ENCODE peak calls at places on chromosomes 16 and 17, in nine cellular contexts. One of them, this sample, is unnamed.
A peak's percentile ranks its signal among the peaks of the same experiment; 100 is the strongest.

GRCh38 chr17:49553676-49554335 is 21.9 kb upstream of the NXPH3 start:
- DNase-seq in heart left ventricle: no peak
- DNase-seq in HCT116: no peak
- DNase-seq in endodermal cell: no peak
- DNase-seq in lower lobe of right lung: no peak
- DNase-seq in right cardiac atrium: no peak
- DNase-seq in A549: no peak
- DNase-seq in psoas muscle: no peak
- DNase-seq in neuronal stem cell: no peak
- DNase-seq in this sample: no peak

GRCh38 chr17:72123964-72124791 is 3.4 kb downstream of the SOX9 start:
- DNase-seq in heart left ventricle: no peak
- DNase-seq in HCT116: no peak
- DNase-seq in endodermal cell: peak; percentile 83
- DNase-seq in lower lobe of right lung: no peak
- DNase-seq in right cardiac atrium: peak; percentile 61
- DNase-seq in A549: no peak
- DNase-seq in psoas muscle: no peak
- DNase-seq in neuronal stem cell: no peak
- DNase-seq in this sample: no peak

GRCh38 chr17:30344283-30345088 is 10.6 kb upstream of the TMIGD1 start:
- DNase-seq in heart left ventricle: peak; percentile 52
- DNase-seq in HCT116: no peak
- DNase-seq in endodermal cell: no peak
- DNase-seq in lower lobe of right lung: peak; percentile 68
- DNase-seq in right cardiac atrium: peak; percentile 69
- DNase-seq in A549: no peak
- DNase-seq in psoas muscle: no peak
- DNase-seq in neuronal stem cell: no peak
- DNase-seq in this sample: peak; percentile 36

GRCh38 chr17:77315551-77316190 is 174.9 kb downstream of the SEC14L1 start:
- DNase-seq in heart left ventricle: no peak
- DNase-seq in HCT116: no peak
- DNase-seq in endodermal cell: peak; percentile 67
- DNase-seq in lower lobe of right lung: peak; percentile 70
- DNase-seq in right cardiac atrium: no peak
- DNase-seq in A549: no peak
- DNase-seq in psoas muscle: no peak
- DNase-seq in neuronal stem cell: no peak
- DNase-seq in this sample: no peak

GRCh38 chr17:33154869-33155455 is 138.1 kb downstream of the ASIC2 start:
- DNase-seq in heart left ventricle: no peak
- DNase-seq in HCT116: no peak
- DNase-seq in endodermal cell: peak; percentile 62
- DNase-seq in lower lobe of right lung: no peak
- DNase-seq in right cardiac atrium: no peak
- DNase-seq in A549: no peak
- DNase-seq in psoas muscle: no peak
- DNase-seq in neuronal stem cell: no peak
- DNase-seq in this sample: no peak

GRCh38 chr17:76199466-76199865 is 40.8 kb downstream of the RNF157 start:
- DNase-seq in heart left ventricle: no peak
- DNase-seq in HCT116: no peak
- DNase-seq in endodermal cell: no peak
- DNase-seq in lower lobe of right lung: no peak
- DNase-seq in right cardiac atrium: no peak
- DNase-seq in A549: no peak
- DNase-seq in psoas muscle: no peak
- DNase-seq in neuronal stem cell: no peak
- DNase-seq in this sample: no peak

GRCh38 chr17:83096401-83097220 is 17.2 kb downstream of the METRNL start:
- DNase-seq in heart left ventricle: no peak
- DNase-seq in HCT116: no peak
- DNase-seq in endodermal cell: no peak
- DNase-seq in lower lobe of right lung: peak; percentile 73
- DNase-seq in right cardiac atrium: no peak
- DNase-seq in A549: no peak
- DNase-seq in psoas muscle: no peak
- DNase-seq in neuronal stem cell: no peak
- DNase-seq in this sample: no peak

GRCh38 chr16:75591001-75591852 is 25.0 kb downstream of the GABARAPL2 start:
- DNase-seq in heart left ventricle: peak; percentile 85
- DNase-seq in HCT116: no peak
- DNase-seq in endodermal cell: no peak
- DNase-seq in lower lobe of right lung: no peak
- DNase-seq in right cardiac atrium: peak; percentile 80
- DNase-seq in A549: no peak
- DNase-seq in psoas muscle: peak; percentile 50
- DNase-seq in neuronal stem cell: no peak
- DNase-seq in this sample: peak; percentile 69

GRCh38 chr17:74892013-74892841 is 1.2 kb downstream of the FADS6 start:
- DNase-seq in heart left ventricle: no peak
- DNase-seq in HCT116: no peak
- DNase-seq in endodermal cell: peak; percentile 62
- DNase-seq in lower lobe of right lung: no peak
- DNase-seq in right cardiac atrium: no peak
- DNase-seq in A549: no peak
- DNase-seq in psoas muscle: no peak
- DNase-seq in neuronal stem cell: no peak
- DNase-seq in this sample: no peak

GRCh38 chr17:81534157-81535006 is 6.2 kb downstream of the FSCN2 start:
- DNase-seq in heart left ventricle: no peak
- DNase-seq in HCT116: no peak
- DNase-seq in endodermal cell: no peak
- DNase-seq in lower lobe of right lung: no peak
- DNase-seq in right cardiac atrium: peak; percentile 48
- DNase-seq in A549: no peak
- DNase-seq in psoas muscle: no peak
- DNase-seq in neuronal stem cell: no peak
- DNase-seq in this sample: no peak

GRCh38 chr16:68259007-68259406 is 5.3 kb upstream of the SLC7A6 start:
- DNase-seq in heart left ventricle: no peak
- DNase-seq in HCT116: no peak
- DNase-seq in endodermal cell: no peak
- DNase-seq in lower lobe of right lung: no peak
- DNase-seq in right cardiac atrium: peak; percentile 41
- DNase-seq in A549: no peak
- DNase-seq in psoas muscle: no peak
- DNase-seq in neuronal stem cell: no peak
- DNase-seq in this sample: no peak

GRCh38 chr17:30554839-30555751 is 77.9 kb downstream of the GOSR1 start:
- DNase-seq in heart left ventricle: no peak
- DNase-seq in HCT116: peak; percentile 10
- DNase-seq in endodermal cell: peak; percentile 93
- DNase-seq in lower lobe of right lung: peak; percentile 37
- DNase-seq in right cardiac atrium: no peak
- DNase-seq in A549: no peak
- DNase-seq in psoas muscle: no peak
- DNase-seq in neuronal stem cell: no peak
- DNase-seq in this sample: no peak

GRCh38 chr17:8740486-8740885 is 4.2 kb downstream of the CCDC42 start:
- DNase-seq in heart left ventricle: no peak
- DNase-seq in HCT116: no peak
- DNase-seq in endodermal cell: peak; percentile 88
- DNase-seq in lower lobe of right lung: no peak
- DNase-seq in right cardiac atrium: no peak
- DNase-seq in A549: no peak
- DNase-seq in psoas muscle: no peak
- DNase-seq in neuronal stem cell: no peak
- DNase-seq in this sample: no peak

GRCh38 chr16:49500211-49500610 is 126.6 kb downstream of the C16orf78 start:
- DNase-seq in heart left ventricle: no peak
- DNase-seq in HCT116: no peak
- DNase-seq in endodermal cell: no peak
- DNase-seq in lower lobe of right lung: no peak
- DNase-seq in right cardiac atrium: no peak
- DNase-seq in A549: no peak
- DNase-seq in psoas muscle: no peak
- DNase-seq in neuronal stem cell: no peak
- DNase-seq in this sample: no peak

GRCh38 chr17:63024201-63024600 is 58.2 kb downstream of the TANC2 start:
- DNase-seq in heart left ventricle: no peak
- DNase-seq in HCT116: no peak
- DNase-seq in endodermal cell: no peak
- DNase-seq in lower lobe of right lung: no peak
- DNase-seq in right cardiac atrium: no peak
- DNase-seq in A549: no peak
- DNase-seq in psoas muscle: no peak
- DNase-seq in neuronal stem cell: no peak
- DNase-seq in this sample: no peak

DNA sequence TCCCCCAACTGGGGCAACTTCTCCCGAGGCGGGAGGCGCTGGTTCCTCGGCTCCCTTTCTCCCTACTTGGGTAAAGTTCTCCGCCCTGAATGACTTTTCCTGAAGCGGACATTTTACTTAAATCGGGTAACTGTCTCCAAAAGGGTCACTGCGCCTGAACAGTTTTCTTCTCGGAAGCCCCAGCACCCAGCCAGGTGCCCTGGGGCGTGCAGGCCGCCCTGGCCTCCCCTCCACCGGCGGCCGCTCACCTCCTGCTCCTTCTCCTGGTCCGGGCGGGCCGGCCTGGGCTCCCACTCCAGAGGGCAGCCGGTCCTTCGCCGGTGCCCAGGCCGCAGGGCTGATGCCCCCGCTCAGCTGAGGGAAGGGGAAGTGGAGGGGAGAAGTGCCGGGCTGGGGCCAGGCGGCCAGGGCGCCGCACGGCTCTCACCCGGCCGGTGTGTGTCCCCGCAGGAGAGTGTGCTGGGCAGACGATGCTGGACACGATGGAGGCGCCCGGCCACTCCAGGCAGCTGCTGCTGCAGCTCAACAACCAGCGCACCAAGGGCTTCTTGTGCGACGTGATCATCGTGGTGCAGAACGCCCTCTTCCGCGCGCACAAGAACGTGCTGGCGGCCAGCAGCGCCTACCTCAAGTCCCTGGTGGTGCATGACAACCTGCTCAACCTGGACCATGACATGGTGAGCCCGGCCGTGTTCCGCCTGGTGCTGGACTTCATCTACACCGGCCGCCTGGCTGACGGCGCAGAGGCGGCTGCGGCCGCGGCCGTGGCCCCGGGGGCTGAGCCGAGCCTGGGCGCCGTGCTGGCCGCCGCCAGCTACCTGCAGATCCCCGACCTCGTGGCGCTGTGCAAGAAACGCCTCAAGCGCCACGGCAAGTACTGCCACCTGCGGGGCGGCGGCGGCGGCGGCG is 1.6 kb downstream of the HIC1 start:
- DNase-seq in heart left ventricle: peak; percentile 54
- DNase-seq in HCT116: no peak
- DNase-seq in endodermal cell: peak; percentile 88
- DNase-seq in lower lobe of right lung: peak; percentile 60
- DNase-seq in right cardiac atrium: peak; percentile 80
- DNase-seq in A549: no peak
- DNase-seq in psoas muscle: peak; percentile 36
- DNase-seq in neuronal stem cell: no peak
- DNase-seq in this sample: no peak
- H3K4me3 ChIP-seq in heart left ventricle: peak overlapping the region; percentile 82
- H3K4me3 ChIP-seq in HCT116: no peak overlapping the region
- H3K4me3 ChIP-seq in endodermal cell: no peak overlapping the region
- H3K4me3 ChIP-seq in lower lobe of right lung: peak overlapping the region; percentile 67
- H3K4me3 ChIP-seq in right cardiac atrium: peak overlapping the region; percentile 81
- H3K4me3 ChIP-seq in A549: no peak overlapping the region
- H3K4me3 ChIP-seq in psoas muscle: peak overlapping the region; percentile 74
- H3K4me3 ChIP-seq in neuronal stem cell: no peak overlapping the region
- H3K4me3 ChIP-seq in this sample: peak overlapping the region; percentile 84

GRCh38 chr17:14301279-14301760 is 439 bp downstream of the HS3ST3B1 start:
- DNase-seq in heart left ventricle: peak; percentile 46
- DNase-seq in HCT116: no peak
- DNase-seq in endodermal cell: no peak
- DNase-seq in lower lobe of right lung: no peak
- DNase-seq in right cardiac atrium: no peak
- DNase-seq in A549: peak; percentile 25
- DNase-seq in psoas muscle: no peak
- DNase-seq in neuronal stem cell: no peak
- DNase-seq in this sample: peak; percentile 19
- H3K4me1 ChIP-seq in heart left ventricle: peaks cover 12% of the 10 kb centered on the region
- H3K4me1 ChIP-seq in HCT116: peaks cover 28% of the 10 kb centered on the region
- H3K4me1 ChIP-seq in endodermal cell: peaks cover 3% of the 10 kb centered on the region
- H3K4me1 ChIP-seq in lower lobe of right lung: peaks cover 44% of the 10 kb centered on the region
- H3K4me1 ChIP-seq in right cardiac atrium: no peaks in the 10 kb centered on the region
- H3K4me1 ChIP-seq in A549: peaks cover 29% of the 10 kb centered on the region
- H3K4me1 ChIP-seq in psoas muscle: peaks cover 13% of the 10 kb centered on the region
- H3K4me1 ChIP-seq in neuronal stem cell: peaks cover 12% of the 10 kb centered on the region
- H3K4me1 ChIP-seq in this sample: peaks cover 81% of the 10 kb centered on the region

DNA sequence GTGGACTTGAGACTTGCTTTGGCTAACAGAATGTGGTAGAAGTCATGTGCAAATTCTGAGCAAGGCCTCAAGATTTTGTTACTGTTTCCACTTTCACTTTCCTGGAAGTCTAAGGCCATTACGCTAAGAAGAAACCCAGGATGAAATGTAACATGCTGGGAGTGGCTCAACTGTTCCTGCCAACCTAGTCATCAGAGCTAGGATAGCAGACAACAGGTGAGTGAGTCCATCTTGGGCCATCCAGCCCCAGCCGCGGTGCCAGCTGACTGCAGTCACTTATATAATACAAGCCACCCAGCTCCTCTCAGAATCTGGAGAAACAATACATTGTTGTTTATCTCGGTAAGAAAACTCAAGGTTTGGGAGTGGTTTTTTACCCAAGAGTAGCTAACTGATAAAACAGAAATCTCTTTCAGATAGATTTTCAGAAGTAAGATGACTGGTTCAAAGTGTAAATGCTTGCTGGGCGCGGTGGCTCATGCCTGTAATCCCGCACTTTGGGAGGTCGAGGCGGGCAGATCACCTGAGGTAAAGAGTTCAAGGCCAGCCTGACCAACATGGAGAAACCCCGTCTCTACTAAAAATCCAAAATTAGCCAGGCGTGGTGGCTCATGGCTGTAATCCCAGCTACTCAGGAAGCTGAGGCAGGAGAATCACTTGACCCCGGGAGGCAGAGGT is 10.6 kb upstream of the STX4 start:
- DNase-seq in heart left ventricle: no peak
- DNase-seq in HCT116: no peak
- DNase-seq in endodermal cell: no peak
- DNase-seq in lower lobe of right lung: no peak
- DNase-seq in right cardiac atrium: no peak
- DNase-seq in A549: no peak
- DNase-seq in psoas muscle: no peak
- DNase-seq in neuronal stem cell: no peak
- DNase-seq in this sample: no peak
- H3K4me3 ChIP-seq in heart left ventricle: no peak overlapping the region
- H3K4me3 ChIP-seq in HCT116: no peak overlapping the region
- H3K4me3 ChIP-seq in endodermal cell: no peak overlapping the region
- H3K4me3 ChIP-seq in lower lobe of right lung: no peak overlapping the region
- H3K4me3 ChIP-seq in right cardiac atrium: no peak overlapping the region
- H3K4me3 ChIP-seq in A549: no peak overlapping the region
- H3K4me3 ChIP-seq in psoas muscle: no peak overlapping the region
- H3K4me3 ChIP-seq in neuronal stem cell: no peak overlapping the region
- H3K4me3 ChIP-seq in this sample: no peak overlapping the region

DNA sequence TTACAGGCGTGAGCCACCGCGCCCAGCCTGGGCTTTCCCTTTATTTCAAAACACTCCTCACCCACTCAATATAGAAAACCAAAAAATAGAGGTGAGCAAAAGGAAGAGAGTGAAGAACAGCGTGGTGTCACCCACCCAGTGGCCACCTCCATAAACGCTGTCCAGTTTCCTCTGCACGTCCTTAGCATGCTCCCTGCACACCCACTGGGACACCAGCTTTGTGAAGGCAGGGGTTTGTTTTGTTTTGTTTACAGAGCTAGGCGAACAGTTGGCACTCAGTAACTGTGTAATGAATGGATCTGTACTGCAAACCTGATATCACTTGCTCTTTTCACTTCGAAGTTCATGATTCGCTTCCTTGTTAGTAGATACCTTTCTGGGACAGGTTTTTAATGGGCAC is 73.0 kb downstream of the PRKCB start:
- DNase-seq in heart left ventricle: no peak
- DNase-seq in HCT116: no peak
- DNase-seq in endodermal cell: no peak
- DNase-seq in lower lobe of right lung: no peak
- DNase-seq in right cardiac atrium: no peak
- DNase-seq in A549: no peak
- DNase-seq in psoas muscle: no peak
- DNase-seq in neuronal stem cell: no peak
- DNase-seq in this sample: no peak
- H3K4me1 ChIP-seq in heart left ventricle: no peaks in the 10 kb centered on the region
- H3K4me1 ChIP-seq in HCT116: no peaks in the 10 kb centered on the region
- H3K4me1 ChIP-seq in endodermal cell: peaks cover 2% of the 10 kb centered on the region
- H3K4me1 ChIP-seq in lower lobe of right lung: peaks cover 3% of the 10 kb centered on the region
- H3K4me1 ChIP-seq in right cardiac atrium: no peaks in the 10 kb centered on the region
- H3K4me1 ChIP-seq in A549: peaks cover 37% of the 10 kb centered on the region
- H3K4me1 ChIP-seq in psoas muscle: no peaks in the 10 kb centered on the region
- H3K4me1 ChIP-seq in neuronal stem cell: peaks cover 6% of the 10 kb centered on the region
- H3K4me1 ChIP-seq in this sample: no peaks in the 10 kb centered on the region